ENCODE peak calls at places on chromosome 2, in seven cellular contexts. B, H, K, G, R, Z and V are unnamed samples.

GRCh38 chr2:109676346-109676897 is 62.3 kb downstream of the SOWAHC start:
- DNase-seq in B (no peak), H (no peak), K (no peak), G (no peak), R (no peak), Z (no peak), V (no peak)

GRCh38 chr2:65130440-65131175 is 702 bp upstream of the RAB1A start:
- DNase-seq in B (no peak), H (no peak), K (no peak), G (peak), R (no peak), Z (no peak), V (no peak)

GRCh38 chr2:228901531-228901930 is 369.6 kb downstream of the PID1 start:
- DNase-seq in B (no peak), H (no peak), K (no peak), G (peak), R (no peak), Z (no peak), V (no peak)

GRCh38 chr2:234031207-234031606 is 19.3 kb upstream of the SPP2 start:
- DNase-seq in B (no peak), H (no peak), K (no peak), G (peak), R (no peak), Z (no peak), V (no peak)

GRCh38 chr2:134917219-134917957 is 1.2 kb upstream of the CCNT2 start:
- DNase-seq in B (peak), H (peak), K (no peak), G (peak), R (no peak), Z (no peak), V (no peak)

GRCh38 chr2:19362652-19363473 is 4.4 kb upstream of the OSR1 start:
- DNase-seq in B (peak), H (peak), K (no peak), G (peak), R (peak), Z (no peak), V (no peak)

GRCh38 chr2:75587954-75588587 is 27.3 kb upstream of the EVA1A start:
- DNase-seq in B (no peak), H (no peak), K (no peak), G (peak), R (peak), Z (no peak), V (no peak)

GRCh38 chr2:56266761-56267411 is 83.1 kb downstream of the CCDC85A start:
- DNase-seq in B (no peak), H (no peak), K (no peak), G (no peak), R (no peak), Z (no peak), V (no peak)

GRCh38 chr2:164458801-164459200 is 162.5 kb downstream of the GRB14 start:
- DNase-seq in B (no peak), H (no peak), K (no peak), G (no peak), R (no peak), Z (no peak), V (no peak)

GRCh38 chr2:200408428-200409311 is 101.2 kb downstream of the KCTD18 start:
- DNase-seq in B (no peak), H (no peak), K (no peak), G (peak), R (peak), Z (no peak), V (no peak)

GRCh38 chr2:233137040-233137439 is 76.9 kb downstream of the INPP5D start:
- DNase-seq in B (no peak), H (no peak), K (no peak), G (no peak), R (no peak), Z (no peak), V (no peak)

GRCh38 chr2:64998658-64999061 is 9.5 kb downstream of the SLC1A4 start:
- DNase-seq in B (no peak), H (no peak), K (no peak), G (peak), R (no peak), Z (no peak), V (no peak)

GRCh38 chr2:40098786-40099470 is 319.9 kb upstream of the THUMPD2 start:
- DNase-seq in B (no peak), H (no peak), K (no peak), G (peak), R (no peak), Z (no peak), V (no peak)